ENCODE peak calls at places on chromosomes 11 and 22, in nine cellular contexts. Y is activated CD4-positive, alpha-beta T cell treated with anti-CD3 and anti-CD28 coated beads, Interleukin-2, amount 10 ng/mL, durations not matched to agents 7 days and 5 days; M is endothelial cell; A is T-helper 1 cell; Q is GM04504; H is HT-29; C is ovary; N is cerebellar cortex; G is AG09309. B is an unnamed sample.

GRCh38 chr22:44729391-44730012 is 22.9 kb upstream of the ARHGAP8 start:
- DNase-seq in Y (no peak), M (no peak), A (no peak), Q (peak), H (no peak), C (peak), N (no peak), G (peak), B (peak)

GRCh38 chr11:122028561-122028960 is 87.5 kb downstream of the BLID start:
- DNase-seq in Y (no peak), M (no peak), A (no peak), Q (no peak), H (no peak), C (no peak), N (no peak), G (no peak), B (no peak)

GRCh38 chr22:38623357-38623756 is 32.8 kb downstream of the FAM227A start:
- DNase-seq in Y (no peak), M (no peak), A (no peak), Q (no peak), H (no peak), C (no peak), N (no peak), G (no peak), B (no peak)

GRCh38 chr11:19519912-19520641 is 192.6 kb upstream of the NAV2 start:
- DNase-seq in Y (no peak), M (no peak), A (no peak), Q (no peak), H (no peak), C (no peak), N (no peak), G (no peak), B (peak)

GRCh38 chr11:88538088-88538487 is 200.6 kb upstream of the CTSC start:
- DNase-seq in Y (no peak), M (no peak), A (no peak), Q (no peak), H (peak), C (no peak), N (no peak), G (peak), B (no peak)

GRCh38 chr22:32660292-32660691 is 141.2 kb upstream of the TIMP3 start:
- DNase-seq in Y (peak), M (peak), A (peak), Q (peak), H (peak), C (peak), N (peak), G (no peak), B (peak)

GRCh38 chr22:38455530-38456271 is 702 bp upstream of the KCNJ4 start:
- DNase-seq in Y (no peak), M (peak), A (no peak), Q (no peak), H (no peak), C (no peak), N (no peak), G (no peak), B (no peak)

GRCh38 chr11:1560011-1560579 is 12.0 kb downstream of the DUSP8 start:
- DNase-seq in Y (no peak), M (no peak), A (no peak), Q (no peak), H (no peak), C (no peak), N (no peak), G (no peak), B (no peak)

GRCh38 chr11:134861490-134862107 is 449.6 kb upstream of the B3GAT1 start:
- DNase-seq in Y (no peak), M (no peak), A (no peak), Q (no peak), H (peak), C (no peak), N (no peak), G (no peak), B (no peak)

GRCh38 chr11:42524534-42525227 is 787.1 kb upstream of the API5 start:
- DNase-seq in Y (peak), M (peak), A (peak), Q (peak), H (peak), C (no peak), N (peak), G (no peak), B (peak)

GRCh38 chr11:108698844-108699642 is 34.2 kb downstream of the DDX10 start:
- DNase-seq in Y (no peak), M (no peak), A (no peak), Q (no peak), H (no peak), C (no peak), N (no peak), G (no peak), B (no peak)

GRCh38 chr11:120057595-120058581 is 80.0 kb downstream of the TRIM29 start:
- DNase-seq in Y (no peak), M (no peak), A (no peak), Q (no peak), H (peak), C (no peak), N (no peak), G (no peak), B (no peak)

B was measured in Ammon's horn.